ENCODE peak calls at places on chromosomes 3 and 15, in five cellular contexts. X is lung, B is kidney, Q is H9, Z is neural progenitor cell. J is an unnamed sample. For H3K4me1, the result is how much of the 10 kb centered on the place peaks cover.

GRCh38 chr3:29245441-29245840 is 35.4 kb upstream of the RBMS3 start:
- DNase-seq in Q (no peak), X (no peak), B (no peak), Z (no peak), J (no peak)

GRCh38 chr15:79452244-79453051 is 20.3 kb downstream of the MINAR1 start:
- DNase-seq in Z (no peak), X (peak), B (no peak), Q (no peak), J (no peak)

GRCh38 chr3:161558256-161558655 is 61.6 kb downstream of the OTOL1 start:
- DNase-seq in X (no peak), B (no peak), Q (no peak), Z (no peak), J (no peak)

GRCh38 chr3:159356606-159357005 is 554.8 kb downstream of the MFSD1 start:
- DNase-seq in Z (no peak), X (no peak), B (no peak), Q (no peak), J (no peak)

GRCh38 chr3:10023587-10024310 is 2.5 kb upstream of the FANCD2 start:
- DNase-seq in X (no peak), Q (no peak), B (no peak), Z (no peak), J (no peak)

GRCh38 chr3:185225523-185225922 is 28.3 kb downstream of the EHHADH start:
- DNase-seq in B (no peak), X (no peak), Q (no peak), Z (no peak), J (no peak)

GRCh38 chr3:79056498-79056897 is 711.3 kb downstream of the ROBO1 start:
- DNase-seq in Z (no peak), B (no peak), Q (no peak), X (no peak), J (no peak)

GRCh38 chr3:32865364-32865763 is 47.6 kb downstream of the TRIM71 start:
- DNase-seq in Z (no peak), B (no peak), Q (no peak), X (no peak), J (no peak)

GRCh38 chr3:166453472-166453871 is 616.2 kb upstream of the BCHE start:
- DNase-seq in X (no peak), B (no peak), Q (no peak), Z (no peak), J (no peak)

GRCh38 chr3:166455724-166456123 is 618.5 kb upstream of the BCHE start:
- DNase-seq in Q (no peak), B (no peak), Z (no peak), X (no peak), J (no peak)

GRCh38 chr3:166451997-166452396 is 614.8 kb upstream of the BCHE start:
- DNase-seq in Q (no peak), Z (no peak), X (no peak), B (no peak), J (no peak)

GRCh38 chr3:166456291-166456690 is 619.1 kb upstream of the BCHE start:
- DNase-seq in Q (no peak), Z (no peak), X (no peak), B (no peak), J (no peak)

DNA sequence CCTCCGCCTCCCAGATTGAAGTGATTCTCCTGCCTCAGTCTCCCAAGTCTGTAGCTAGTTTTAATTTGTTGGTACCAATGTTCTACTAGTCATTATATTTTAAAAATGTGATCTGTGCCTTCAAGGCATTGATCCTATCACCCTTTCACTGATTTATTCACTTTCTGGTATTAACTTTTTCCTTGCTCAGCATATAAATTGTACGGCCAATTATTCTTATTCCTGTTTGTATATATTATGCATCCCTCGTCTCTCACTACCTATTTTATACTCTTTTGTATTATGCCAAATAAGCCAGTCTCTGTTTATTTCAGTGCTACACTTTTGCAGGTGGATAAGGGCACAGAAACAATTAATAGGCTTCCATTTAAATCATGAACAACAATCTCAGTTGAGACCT is 620.2 kb upstream of the BCHE start:
- DNase-seq in B (no peak), Q (no peak), Z (no peak), X (no peak), J (no peak)
- H3K4me1 ChIP-seq in B (under half), Q (under half), Z (under half), X (under half), J (under half)

DNA sequence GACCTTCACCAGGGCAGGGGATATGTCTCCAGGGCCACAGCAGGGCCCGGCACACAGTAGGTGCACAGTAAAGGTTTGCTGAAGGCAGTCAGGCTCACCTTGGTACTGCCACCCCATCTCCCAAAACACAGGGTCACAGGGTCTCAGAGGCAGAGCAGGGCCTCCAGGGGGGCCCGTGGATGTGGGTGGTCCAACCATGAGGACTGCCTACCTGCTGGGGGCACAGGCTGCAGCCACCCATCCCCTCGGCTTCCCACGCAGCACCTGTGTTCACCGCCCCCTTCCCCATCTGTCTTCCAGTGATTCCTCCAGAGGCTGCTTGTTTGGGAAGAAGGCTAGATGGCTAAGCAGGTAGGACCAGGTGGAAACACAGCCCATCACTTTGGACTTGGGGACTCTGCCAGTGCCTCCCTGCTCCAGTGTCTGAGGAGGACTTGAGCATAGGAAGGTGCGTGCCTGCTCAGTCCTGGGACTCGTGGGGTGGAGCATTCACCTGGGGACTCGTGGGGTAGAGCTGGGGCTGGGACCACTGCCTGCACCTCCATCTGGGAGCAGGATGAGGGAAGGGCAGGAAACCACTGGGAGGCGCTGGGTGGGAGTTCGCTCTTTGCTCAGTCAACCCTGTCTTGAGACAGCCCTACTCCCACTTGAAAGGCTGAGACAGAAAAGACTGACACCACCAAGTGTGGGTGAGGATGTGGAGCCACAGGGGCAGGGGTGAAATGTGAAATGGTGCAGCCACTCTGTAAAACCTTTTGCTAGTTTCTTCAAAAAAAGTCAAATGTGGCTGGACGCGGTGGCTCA is 18.8 kb upstream of the PLXND1 start:
- DNase-seq in Q (peak), B (peak), Z (no peak), X (no peak), J (no peak)
- H3K4me1 ChIP-seq in Q (under half), B (under half), Z (under half), X (under half), J (half or more)

GRCh38 chr3:50609743-50610085 is 1.9 kb downstream of the CISH start:
- DNase-seq in X (no peak), Z (no peak), B (peak), Q (no peak), J (no peak)
- H3K4me1 ChIP-seq in X (under half), Z (under half), B (half or more), Q (under half), J (under half)

GRCh38 chr3:69976021-69976420 is 23.5 kb upstream of the SAMMSON start:
- DNase-seq in Z (no peak), Q (no peak), X (no peak), B (no peak), J (no peak)
- H3K4me1 ChIP-seq in Z (under half), Q (under half), X (under half), B (under half), J (under half)